ENCODE peak calls at places on chromosomes 4 and X, in ten cellular contexts. O, U, Z, K, X, M, J, D, A and B are unnamed samples.
A peak's percentile ranks its signal among the peaks of the same experiment; 100 is the strongest.

GRCh38 chr4:105714071-105714521 is 5.5 kb downstream of the GSTCD start:
- DNase-seq in O (no peak), U (no peak), Z (no peak), K (no peak), X (no peak), M (no peak), J (no peak), D (no peak), A (no peak), B (no peak)

GRCh38 chrX:28586891-28587635 is at the start of gene IL1RAPL1:
- DNase-seq in O (no peak), U (no peak), Z (peak; percentile 23), K (no peak), X (no peak), M (no peak), J (no peak), D (no peak), A (no peak), B (no peak)

GRCh38 chr4:41609851-41610250 is 71.9 kb downstream of the LIMCH1 start:
- DNase-seq in O (no peak), U (no peak), Z (no peak), K (no peak), X (no peak), M (no peak), J (no peak), D (no peak), A (no peak), B (no peak)

GRCh38 chrX:132491191-132491590 is 2.4 kb upstream of the MBNL3 start:
- DNase-seq in O (peak; percentile 22), U (no peak), Z (peak; percentile 6), K (no peak), X (no peak), M (no peak), J (no peak), D (no peak), A (no peak), B (no peak)

GRCh38 chr4:77215107-77215506 is 58.1 kb downstream of the CCNG2 start:
- DNase-seq in O (no peak), U (no peak), Z (no peak), K (peak; percentile 36), X (no peak), M (no peak), J (no peak), D (no peak), A (no peak), B (no peak)

GRCh38 chr4:96766359-96766758 is 926.5 kb downstream of the PDHA2 start:
- DNase-seq in O (no peak), U (no peak), Z (no peak), K (no peak), X (no peak), M (no peak), J (no peak), D (no peak), A (no peak), B (no peak)

GRCh38 chr4:1939664-1940509 is 68.7 kb downstream of the NSD2 start:
- DNase-seq in O (no peak), U (no peak), Z (no peak), K (no peak), X (peak; percentile 24), M (no peak), J (no peak), D (peak; percentile 52), A (no peak), B (peak; percentile 55)

GRCh38 chrX:154354516-154354915 is 19.9 kb downstream of the FLNA start:
- DNase-seq in O (no peak), U (no peak), Z (no peak), K (no peak), X (no peak), M (no peak), J (no peak), D (no peak), A (no peak), B (no peak)

GRCh38 chrX:31060013-31060412 is 11.8 kb downstream of the FTHL17 start:
- DNase-seq in O (no peak), U (no peak), Z (no peak), K (no peak), X (no peak), M (no peak), J (no peak), D (no peak), A (no peak), B (no peak)

GRCh38 chr4:8407316-8407715 is 33.2 kb downstream of the ACOX3 start:
- DNase-seq in O (no peak), U (no peak), Z (no peak), K (no peak), X (no peak), M (no peak), J (no peak), D (no peak), A (no peak), B (no peak)

GRCh38 chr4:144584428-144584827 is 61.5 kb upstream of the HHIP start:
- DNase-seq in O (no peak), U (no peak), Z (no peak), K (no peak), X (no peak), M (no peak), J (no peak), D (no peak), A (no peak), B (no peak)

GRCh38 chr4:155796031-155796430 is 37.2 kb downstream of the GUCY1B1 start:
- DNase-seq in O (no peak), U (no peak), Z (peak; percentile 31), K (no peak), X (no peak), M (no peak), J (no peak), D (no peak), A (no peak), B (no peak)

GRCh38 chr4:139665690-139666529 is at the start of gene MGST2:
- DNase-seq in O (peak; percentile 91), U (peak; percentile 84), Z (peak; percentile 66), K (peak; percentile 93), X (peak; percentile 57), M (peak; percentile 81), J (peak; percentile 89), D (peak; percentile 86), A (peak; percentile 63), B (peak; percentile 20)

GRCh38 chr4:179415016-179415841 is 1973.0 kb upstream of the AGA start:
- DNase-seq in O (no peak), U (no peak), Z (no peak), K (no peak), X (no peak), M (no peak), J (no peak), D (no peak), A (no peak), B (peak; percentile 1)

GRCh38 chr4:13196721-13197120 is 287.4 kb downstream of the RAB28 start:
- DNase-seq in O (no peak), U (no peak), Z (no peak), K (no peak), X (no peak), M (no peak), J (no peak), D (no peak), A (no peak), B (no peak)

GRCh38 chr4:159105761-159106243 is 2.9 kb downstream of the RAPGEF2 start:
- DNase-seq in O (no peak), U (no peak), Z (no peak), K (no peak), X (no peak), M (no peak), J (no peak), D (no peak), A (no peak), B (no peak)

DNA sequence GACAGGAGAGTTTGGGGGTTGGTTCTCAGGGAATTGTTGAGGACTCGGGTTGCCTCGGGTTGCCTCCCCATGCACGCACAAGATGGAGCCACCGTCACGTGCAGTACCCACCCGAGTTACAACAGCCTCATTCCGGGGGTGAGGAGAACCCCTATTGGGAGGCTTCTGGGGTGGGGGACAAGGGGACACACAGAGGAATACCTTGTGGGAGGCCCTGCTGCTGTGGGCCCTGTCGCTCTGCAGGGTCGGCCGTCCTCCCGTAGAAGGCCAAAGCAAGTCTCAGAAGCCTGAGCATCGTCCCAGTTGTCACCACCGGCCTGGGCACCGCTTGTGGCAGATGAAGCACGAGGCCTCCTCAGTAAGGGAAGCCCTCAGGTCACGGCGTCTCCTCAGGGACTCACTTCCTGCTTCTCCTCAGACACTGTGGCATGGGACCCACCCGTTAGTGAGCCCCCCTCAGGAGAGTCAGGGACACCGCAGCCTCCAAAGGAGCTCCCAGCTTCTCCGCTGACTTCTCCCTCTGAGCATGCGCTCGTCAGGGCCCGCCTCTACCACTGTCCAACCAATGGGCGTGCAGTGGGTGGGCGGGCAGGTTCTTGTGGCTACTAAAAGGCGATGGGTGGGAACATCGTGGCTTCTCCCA is at the start of gene CT55:
- DNase-seq in O (no peak), U (no peak), Z (no peak), K (no peak), X (no peak), M (no peak), J (no peak), D (no peak), A (no peak), B (no peak)
- TF ChIP-seq POLR2A in O (no peak), U (no peak), Z (no peak), K (no peak), X (no peak), M (no peak), J (no peak), D (no peak), A (no peak), B (no peak)

DNA sequence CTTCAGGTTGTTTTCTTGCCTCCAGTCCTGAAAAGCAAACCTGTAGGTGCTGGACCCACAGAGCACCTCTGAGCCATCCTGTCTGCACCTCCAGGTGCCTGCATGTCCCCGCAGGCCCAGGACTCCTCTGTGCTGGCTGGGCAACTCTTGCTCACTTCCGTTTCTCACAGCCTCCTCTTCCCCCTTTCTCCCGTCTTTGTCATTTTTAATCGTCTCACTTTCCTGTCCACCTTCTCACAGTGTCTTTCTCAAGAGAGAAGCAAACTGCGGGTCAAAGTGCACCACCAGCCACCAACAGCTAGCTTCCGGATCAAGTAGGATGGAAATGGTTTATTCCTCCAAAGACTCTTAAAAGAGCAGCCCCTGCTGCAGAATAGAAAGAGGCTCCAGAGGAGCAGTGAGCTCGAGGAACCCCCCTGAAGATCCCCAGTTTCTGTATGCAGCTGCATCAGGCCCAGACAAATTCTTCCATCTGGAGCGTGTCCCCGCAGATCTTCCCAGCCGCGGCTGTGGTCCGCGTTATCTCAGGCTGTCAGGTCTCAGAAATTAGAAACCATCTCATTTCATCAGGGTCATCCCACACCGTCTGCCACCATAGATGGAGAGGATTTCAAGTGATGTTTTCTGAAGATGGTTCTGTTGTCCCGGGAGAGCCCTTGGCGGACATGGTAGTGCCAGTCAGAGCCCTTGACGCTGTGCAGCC is 87.7 kb downstream of the FHDC1 start:
- DNase-seq in O (peak; percentile 14), U (no peak), Z (no peak), K (no peak), X (no peak), M (no peak), J (no peak), D (no peak), A (no peak), B (no peak)
- TF ChIP-seq POLR2A in O (no peak), U (no peak), Z (no peak), K (no peak), X (no peak), M (no peak), J (no peak), D (no peak), A (no peak), B (no peak)

GRCh38 chrX:71107762-71108360 is 1.3 kb upstream of the CXorf65 start:
- DNase-seq in O (no peak), U (no peak), Z (no peak), K (no peak), X (no peak), M (no peak), J (no peak), D (no peak), A (no peak), B (no peak)
- TF ChIP-seq POLR2A in O (no peak), U (no peak), Z (no peak), K (no peak), X (no peak), M (no peak), J (no peak), D (no peak), A (no peak), B (no peak)

GRCh38 chrX:46758956-46759644 is at the start of gene SLC9A7:
- DNase-seq in O (peak; percentile 78), U (peak; percentile 73), Z (peak; percentile 84), K (peak; percentile 95), X (peak; percentile 20), M (peak; percentile 80), J (peak; percentile 82), D (peak; percentile 84), A (peak; percentile 72), B (no peak)
- TF ChIP-seq POLR2A in O (no peak), U (no peak), Z (peak; percentile 42), K (no peak), X (peak; percentile 51), M (no peak), J (peak; percentile 70), D (no peak), A (no peak), B (peak; percentile 53)